ENCODE peak calls at places on chromosomes 1 and 21, in five cellular contexts. R, Y, T, D and V are unnamed samples.

GRCh38 chr1:209207701-209208286 is 375.7 kb upstream of the CAMK1G start:
- DNase-seq in R (peak; percentile 79), T (no peak), Y (no peak), D (no peak), V (no peak)

GRCh38 chr1:206935491-206936067 is 10.7 kb downstream of the PIGR start:
- DNase-seq in Y (peak; percentile 47), D (no peak), R (peak; percentile 24), T (peak; percentile 24), V (no peak)

GRCh38 chr1:246333855-246334254 is 173.2 kb downstream of the SMYD3 start:
- DNase-seq in Y (no peak), D (no peak), R (no peak), T (no peak), V (no peak)

GRCh38 chr1:161226320-161226711 is 456 bp downstream of the TOMM40L start:
- DNase-seq in D (no peak), T (no peak), R (peak; percentile 37), Y (no peak), V (no peak)

GRCh38 chr1:85220756-85221166 is 19.9 kb upstream of the SYDE2 start:
- DNase-seq in D (no peak), R (no peak), T (no peak), Y (no peak), V (no peak)

GRCh38 chr1:225004396-225004795 is 74.9 kb downstream of the DNAH14 start:
- DNase-seq in R (no peak), D (no peak), T (no peak), Y (no peak), V (no peak)

GRCh38 chr1:183995322-183996035 is 42.0 kb downstream of the COLGALT2 start:
- DNase-seq in T (no peak), Y (no peak), D (no peak), R (no peak), V (no peak)

GRCh38 chr21:38263493-38263892 is 6.7 kb downstream of the KCNJ15 start:
- DNase-seq in D (no peak), R (no peak), Y (no peak), T (no peak), V (no peak)